ENCODE peak calls at places on chromosomes 7 and 10, in four cellular contexts. C is psoas muscle, O is left ventricle myocardium inferior, X is breast epithelium. H is an unnamed sample.

GRCh38 chr10:33087142-33087541 is 129.1 kb upstream of the ITGB1 start:
- DNase-seq in C (no peak), O (no peak), X (no peak), H (no peak)

GRCh38 chr7:114488696-114489095 is 74.1 kb downstream of the FOXP2 start:
- DNase-seq in C (no peak), O (no peak), X (no peak), H (no peak)

GRCh38 chr10:27535312-27535711 is 31.2 kb downstream of the RAB18 start:
- DNase-seq in C (no peak), O (no peak), X (no peak), H (no peak)

GRCh38 chr7:37495574-37496184 is 47.0 kb upstream of the ELMO1 start:
- DNase-seq in C (no peak), O (no peak), X (no peak), H (no peak)

GRCh38 chr7:40880581-40880980 is 745.8 kb downstream of the SUGCT start:
- DNase-seq in C (no peak), O (no peak), X (no peak), H (no peak)

GRCh38 chr7:2049782-2050510 is 182.8 kb downstream of the MAD1L1 start:
- DNase-seq in C (no peak), O (no peak), X (no peak), H (no peak)

GRCh38 chr7:77217474-77218185 is 18.0 kb upstream of the FGL2 start:
- DNase-seq in C (no peak), O (no peak), X (no peak), H (no peak)

GRCh38 chr10:62560207-62560819 is 186.1 kb downstream of the ZNF365 start:
- DNase-seq in C (no peak), O (no peak), X (peak; percentile 40), H (no peak)

GRCh38 chr10:132158122-132158741 is 28.5 kb upstream of the DPYSL4 start:
- DNase-seq in C (peak; percentile 32), O (no peak), X (no peak), H (no peak)

GRCh38 chr10:86918022-86918471 is 39.4 kb downstream of the MMRN2 start:
- DNase-seq in C (no peak), O (no peak), X (no peak), H (no peak)

GRCh38 chr7:106367018-106367420 is 82.2 kb upstream of the NAMPT start:
- DNase-seq in C (no peak), O (no peak), X (no peak), H (no peak)

GRCh38 chr7:7099584-7100014 is 82.7 kb upstream of the C1GALT1 start:
- DNase-seq in C (peak; percentile 78), O (peak; percentile 65), X (peak; percentile 90), H (peak; percentile 44)

GRCh38 chr10:105729428-105729827 is 1088.3 kb downstream of the SORCS3 start:
- DNase-seq in C (no peak), O (no peak), X (no peak), H (no peak)

GRCh38 chr7:98200364-98200763 is 10.9 kb upstream of the BHLHA15 start:
- DNase-seq in C (no peak), O (no peak), X (no peak), H (no peak)

GRCh38 chr7:46123-46829 is 146.1 kb upstream of the FAM20C start:
- DNase-seq in C (peak; percentile 30), O (no peak), X (peak; percentile 7), H (no peak)

GRCh38 chr7:31782411-31782991 is 95.5 kb downstream of the PPP1R17 start:
- DNase-seq in C (no peak), O (no peak), X (no peak), H (no peak)

GRCh38 chr7:158109364-158110033 is 478.1 kb downstream of the PTPRN2 start:
- DNase-seq in C (no peak), O (no peak), X (no peak), H (no peak)

GRCh38 chr7:39613577-39613976 is 9.8 kb upstream of the RALA start:
- DNase-seq in C (no peak), O (no peak), X (no peak), H (no peak)

GRCh38 chr7:26949319-26949718 is 84.9 kb upstream of the SKAP2 start:
- DNase-seq in C (no peak), O (no peak), X (no peak), H (no peak)

GRCh38 chr7:105209870-105210269 is 178.9 kb downstream of the SRPK2 start:
- DNase-seq in C (no peak), O (no peak), X (no peak), H (no peak)

GRCh38 chr7:98282727-98283126 is 1.2 kb downstream of the BRI3 start:
- DNase-seq in C (no peak), O (no peak), X (no peak), H (no peak)

GRCh38 chr10:12670004-12670403 is 320.7 kb downstream of the CAMK1D start:
- DNase-seq in C (no peak), O (no peak), X (no peak), H (no peak)

GRCh38 chr10:100469756-100470155 is 6.9 kb downstream of the WNT8B start:
- DNase-seq in C (no peak), O (no peak), X (no peak), H (no peak)

GRCh38 chr10:54900584-54900983 is 99.6 kb upstream of the PCDH15 start:
- DNase-seq in C (no peak), O (no peak), X (no peak), H (no peak)

GRCh38 chr7:12256025-12256570 is 45.0 kb downstream of the TMEM106B start:
- DNase-seq in C (no peak), O (no peak), X (no peak), H (no peak)

GRCh38 chr10:130834170-130834569 is 477.4 kb downstream of the TCERG1L start:
- DNase-seq in C (no peak), O (no peak), X (no peak), H (no peak)

GRCh38 chr7:155358066-155358947 is 60.6 kb downstream of the INSIG1 start:
- DNase-seq in C (peak; percentile 47), O (no peak), X (no peak), H (no peak)
- TF ChIP-seq CTCF in C (no peak), O (no peak), X (no peak), H (no peak)

GRCh38 chr7:70356975-70357374 is 758.7 kb downstream of the AUTS2 start:
- DNase-seq in C (no peak), O (no peak), X (peak; percentile 87), H (no peak)

GRCh38 chr7:70361821-70362220 is 763.5 kb downstream of the AUTS2 start:
- DNase-seq in C (no peak), O (no peak), X (no peak), H (no peak)

GRCh38 chr7:70356324-70356797 is 758.1 kb downstream of the AUTS2 start:
- DNase-seq in C (no peak), O (no peak), X (no peak), H (no peak)

GRCh38 chr7:70355591-70356323 is 757.5 kb downstream of the AUTS2 start:
- DNase-seq in C (no peak), O (no peak), X (no peak), H (no peak)

GRCh38 chr7:70360557-70360956 is 762.3 kb downstream of the AUTS2 start:
- DNase-seq in C (no peak), O (no peak), X (no peak), H (no peak)
- TF ChIP-seq CTCF in C (no peak), O (no peak), X (no peak), H (no peak)

DNA sequence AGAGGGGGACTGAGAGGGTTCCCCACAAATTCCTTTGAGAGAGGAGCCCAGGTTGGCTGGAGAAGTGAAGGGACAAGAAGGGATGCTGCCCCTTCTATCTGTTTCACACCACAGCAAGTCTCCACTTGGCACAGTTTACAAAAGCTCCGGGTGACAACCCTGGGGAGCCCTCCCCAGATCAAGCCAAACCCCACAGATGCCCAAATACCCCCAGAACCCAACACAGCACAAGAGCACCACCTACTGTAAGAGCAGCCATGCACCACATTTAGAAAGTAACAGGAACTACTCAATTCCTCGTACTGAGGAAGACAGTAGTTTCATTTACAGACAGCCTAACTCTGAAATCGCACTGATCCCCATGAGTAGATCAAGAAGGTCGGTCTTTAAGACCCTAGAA is 67.8 kb upstream of the ATP6V0A4 start:
- DNase-seq in C (no peak), O (no peak), X (no peak), H (no peak)
- TF ChIP-seq CTCF in C (no peak), O (no peak), X (no peak), H (no peak)

GRCh38 chr7:82548141-82548688 is 104.6 kb upstream of the CACNA2D1 start:
- DNase-seq in C (no peak), O (no peak), X (no peak), H (no peak)
- TF ChIP-seq CTCF in C (no peak), O (no peak), X (no peak), H (no peak)

GRCh38 chr10:75538144-75538543 is 106.7 kb downstream of the LRMDA start:
- DNase-seq in C (no peak), O (no peak), X (no peak), H (no peak)

GRCh38 chr10:75541411-75541810 is 110.0 kb downstream of the LRMDA start:
- DNase-seq in C (no peak), O (no peak), X (no peak), H (no peak)

GRCh38 chr10:75542084-75542483 is 110.7 kb downstream of the LRMDA start:
- DNase-seq in C (no peak), O (no peak), X (no peak), H (no peak)

GRCh38 chr10:75542902-75543301 is 111.5 kb downstream of the LRMDA start:
- DNase-seq in C (peak; percentile 69), O (no peak), X (peak; percentile 18), H (peak; percentile 32)

GRCh38 chr10:75540357-75541335 is 109.2 kb downstream of the LRMDA start:
- DNase-seq in C (no peak), O (no peak), X (no peak), H (no peak)
- TF ChIP-seq CTCF in C (no peak), O (no peak), X (no peak), H (no peak)

GRCh38 chr7:51000956-51001355 is 218.3 kb upstream of the GRB10 start:
- DNase-seq in C (no peak), O (no peak), X (no peak), H (no peak)
- TF ChIP-seq CTCF in C (no peak), O (peak; percentile 18), X (no peak), H (no peak)

DNA sequence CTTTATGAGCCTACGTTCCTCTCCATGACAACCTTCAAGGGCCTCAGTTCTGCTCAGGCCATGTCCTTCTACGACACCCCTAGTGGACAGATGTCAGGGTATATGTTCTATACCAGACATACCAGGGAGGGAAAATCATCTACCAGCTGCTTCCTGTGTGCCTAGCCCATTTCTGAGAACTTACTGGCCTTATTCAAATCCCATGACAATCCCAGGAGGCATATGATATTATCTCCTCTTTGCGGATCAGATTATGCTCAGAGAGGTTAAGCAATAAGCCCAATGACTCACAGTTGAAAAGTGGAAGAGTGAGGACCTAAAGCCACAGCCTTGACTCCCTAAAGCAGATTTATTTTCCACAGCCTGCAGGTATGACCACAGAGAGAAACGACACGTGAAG is 139.3 kb downstream of the GLI3 start:
- DNase-seq in C (no peak), O (no peak), X (no peak), H (no peak)
- TF ChIP-seq CTCF in C (no peak), O (peak; percentile 9), X (no peak), H (no peak)

H was measured in omental fat pad.